ENCODE peak calls at places on chromosome 10, in four cellular contexts. H, Y, K and E are unnamed samples. For H3K36me3, the result is how much of the 10 kb centered on the place peaks cover.

GRCh38 chr10:54800677-54801480 is at the start of gene PCDH15:
- DNase-seq in K (no peak), H (peak), Y (peak), E (no peak)

GRCh38 chr10:124222298-124223000 is 129.1 kb upstream of the CHST15 start:
- DNase-seq in H (no peak), Y (no peak), K (no peak), E (no peak)

GRCh38 chr10:94989192-94989591 is 50.7 kb downstream of the CYP2C9 start:
- DNase-seq in H (no peak), Y (no peak), K (no peak), E (no peak)

GRCh38 chr10:103660364-103661197 is 167.1 kb downstream of the NEURL1 start:
- DNase-seq in H (no peak), K (peak), Y (peak), E (peak)

GRCh38 chr10:14560274-14560673 is 214.4 kb downstream of the FAM107B start:
- DNase-seq in H (no peak), Y (no peak), K (no peak), E (peak)

GRCh38 chr10:103265712-103266329 is 11.1 kb upstream of the INA start:
- DNase-seq in K (no peak), H (no peak), Y (peak), E (no peak)

GRCh38 chr10:124291009-124291671 is 127.6 kb downstream of the OAT start:
- DNase-seq in K (no peak), H (no peak), Y (peak), E (peak)

GRCh38 chr10:71217266-71218045 is 5.1 kb downstream of the UNC5B start:
- DNase-seq in K (peak), Y (no peak), H (no peak), E (no peak)

GRCh38 chr10:46522295-46523118 is 34.0 kb downstream of the GPRIN2 start:
- DNase-seq in Y (no peak), K (no peak), H (no peak), E (peak)

GRCh38 chr10:5526691-5527331 is 2.0 kb downstream of the CALML3 start:
- DNase-seq in K (no peak), Y (no peak), H (no peak), E (no peak)

GRCh38 chr10:70458329-70459060 is 17.0 kb upstream of the NODAL start:
- DNase-seq in H (no peak), Y (peak), K (peak), E (peak)

GRCh38 chr10:71475243-71475871 is 78.6 kb downstream of the CDH23 start:
- DNase-seq in Y (peak), K (no peak), H (no peak), E (no peak)

GRCh38 chr10:22230331-22230833 is 12.6 kb upstream of the EBLN1 start:
- DNase-seq in Y (no peak), K (no peak), H (no peak), E (no peak)

GRCh38 chr10:96112531-96112930 is 17.6 kb upstream of the ZNF518A start:
- DNase-seq in Y (no peak), H (no peak), K (no peak), E (no peak)

GRCh38 chr10:102596506-102596971 is 47.7 kb upstream of the TRIM8 start:
- DNase-seq in H (peak), Y (no peak), K (no peak), E (peak)

GRCh38 chr10:123772645-123773508 is 106.7 kb downstream of the GPR26 start:
- DNase-seq in K (no peak), H (no peak), Y (no peak), E (no peak)

GRCh38 chr10:6225263-6225814 is 22.6 kb downstream of the PFKFB3 start:
- DNase-seq in H (no peak), K (no peak), Y (no peak), E (no peak)

GRCh38 chr10:19788075-19788686 is 28.1 kb upstream of the PLXDC2 start:
- DNase-seq in Y (no peak), K (no peak), H (no peak), E (no peak)

GRCh38 chr10:58424176-58424575 is 39.0 kb downstream of the TFAM start:
- DNase-seq in K (no peak), Y (no peak), H (no peak), E (no peak)

GRCh38 chr10:58220769-58221448 is 46.8 kb downstream of the IPMK start:
- DNase-seq in H (no peak), Y (no peak), K (no peak), E (no peak)

GRCh38 chr10:85900060-85900459 is 466.5 kb downstream of the GRID1 start:
- DNase-seq in K (no peak), Y (no peak), H (no peak), E (no peak)

GRCh38 chr10:57628592-57629284 is 639.0 kb downstream of the IPMK start:
- DNase-seq in K (no peak), Y (no peak), H (no peak), E (no peak)

GRCh38 chr10:100829103-100829870 is 83.5 kb upstream of the SLF2 start:
- DNase-seq in Y (no peak), K (peak), H (no peak), E (no peak)

GRCh38 chr10:3419719-3420495 is 247.3 kb upstream of the PITRM1 start:
- DNase-seq in Y (no peak), H (no peak), K (no peak), E (no peak)

GRCh38 chr10:44261710-44262455 is 123.0 kb downstream of the CXCL12 start:
- DNase-seq in H (no peak), Y (peak), K (peak), E (no peak)

GRCh38 chr10:22980822-22981221 is 53.0 kb downstream of the ARMC3 start:
- DNase-seq in K (no peak), Y (no peak), H (no peak), E (no peak)

GRCh38 chr10:3668276-3668960 is 116.6 kb downstream of the KLF6 start:
- DNase-seq in K (peak), H (no peak), Y (no peak), E (peak)

GRCh38 chr10:77552252-77552651 is 85.4 kb downstream of the KCNMA1 start:
- DNase-seq in H (no peak), Y (no peak), K (no peak), E (no peak)

GRCh38 chr10:77548157-77548556 is 89.5 kb downstream of the KCNMA1 start:
- DNase-seq in Y (no peak), H (no peak), K (no peak), E (peak)

GRCh38 chr10:77547651-77548050 is 90.0 kb downstream of the KCNMA1 start:
- DNase-seq in K (no peak), Y (no peak), H (no peak), E (no peak)

GRCh38 chr10:77548671-77549070 is 88.9 kb downstream of the KCNMA1 start:
- DNase-seq in H (no peak), Y (no peak), K (no peak), E (no peak)

DNA sequence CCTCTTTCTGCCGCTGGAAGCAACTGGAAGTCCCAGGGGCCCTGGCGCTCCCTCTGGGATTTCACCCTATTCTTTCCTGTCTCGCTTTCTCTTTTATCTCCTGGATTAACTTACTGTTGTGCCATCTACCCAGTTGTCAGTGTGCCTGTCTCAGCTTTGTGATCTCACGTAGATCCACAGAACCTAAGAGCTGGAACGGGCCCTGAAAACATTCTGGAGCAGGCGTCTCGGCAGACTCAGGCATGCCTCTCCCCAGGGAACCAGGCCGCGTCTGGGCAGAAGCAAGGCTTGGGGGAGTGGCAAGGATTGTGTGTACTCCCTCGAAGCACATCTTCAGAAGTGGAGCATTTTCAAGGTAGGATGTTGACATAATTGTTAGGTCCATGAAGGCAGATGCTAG is 87.2 kb downstream of the KCNMA1 start:
- DNase-seq in Y (no peak), H (no peak), K (peak), E (no peak)
- H3K36me3 ChIP-seq in Y (under half), H (under half), K (under half), E (under half)

DNA sequence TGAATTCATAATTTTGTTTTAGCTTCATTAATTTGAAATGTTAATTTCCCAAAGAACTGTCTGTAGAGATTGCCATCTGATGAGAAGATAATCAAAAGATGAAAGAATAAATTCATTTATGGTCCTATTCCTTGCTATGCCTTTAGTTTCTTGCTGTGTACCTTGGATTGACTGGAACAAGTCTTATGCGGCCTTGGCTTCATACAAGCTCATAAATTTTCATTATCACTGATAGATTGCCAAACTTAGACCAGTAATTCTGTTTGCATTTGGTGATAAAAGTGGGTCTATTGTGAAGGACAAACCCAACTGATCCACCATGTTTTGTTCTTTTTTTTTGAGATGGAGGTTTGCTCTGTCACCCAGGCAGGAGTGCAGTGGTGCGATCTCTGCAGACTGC is 48.2 kb downstream of the ARID5B start:
- DNase-seq in K (no peak), Y (no peak), H (no peak), E (no peak)
- H3K36me3 ChIP-seq in K (under half), Y (under half), H (under half), E (under half)

GRCh38 chr10:28585076-28585475 is 52.2 kb downstream of the WAC start:
- DNase-seq in K (no peak), H (no peak), Y (no peak), E (no peak)

GRCh38 chr10:28581916-28582315 is 49.0 kb downstream of the WAC start:
- DNase-seq in K (no peak), H (no peak), Y (no peak), E (no peak)

GRCh38 chr10:28587270-28587969 is 54.5 kb downstream of the WAC start:
- DNase-seq in K (no peak), H (no peak), Y (no peak), E (no peak)

GRCh38 chr10:28587970-28588290 is 55.0 kb downstream of the WAC start:
- DNase-seq in Y (no peak), H (no peak), K (no peak), E (no peak)

GRCh38 chr10:28586176-28586575 is 53.3 kb downstream of the WAC start:
- DNase-seq in H (no peak), K (no peak), Y (no peak), E (no peak)
- H3K36me3 ChIP-seq in H (under half), K (under half), Y (under half), E (under half)

GRCh38 chr10:113162960-113163359 is 212.9 kb downstream of the TCF7L2 start:
- DNase-seq in K (no peak), Y (no peak), H (no peak), E (no peak)
- H3K36me3 ChIP-seq in K (half or more), Y (under half), H (under half), E (half or more)

GRCh38 chr10:91944880-91945630 is 21.5 kb downstream of the BTAF1 start:
- DNase-seq in Y (no peak), K (no peak), H (no peak), E (no peak)
- H3K36me3 ChIP-seq in Y (under half), K (half or more), H (under half), E (under half)